ENCODE peak calls at places on chromosomes 6 and 20, in four cellular contexts. G is coronary artery, J is nephron progenitor cell, N is fibroblast of lung. I is an unnamed sample.
A peak's percentile ranks its signal among the peaks of the same experiment; 100 is the strongest.

GRCh38 chr20:1854246-1854645 is 41.0 kb upstream of the SIRPA start:
- DNase-seq in G (no peak), J (no peak), N (no peak), I (no peak)

GRCh38 chr20:8778387-8778786 is 290.5 kb upstream of the PLCB4 start:
- DNase-seq in G (no peak), J (no peak), N (no peak), I (no peak)

GRCh38 chr6:78909391-78909790 is 42.0 kb downstream of the IRAK1BP1 start:
- DNase-seq in G (no peak), J (no peak), N (peak; percentile 20), I (peak; percentile 78)

GRCh38 chr6:169725270-169726048 is 1.2 kb upstream of the PHF10 start:
- DNase-seq in G (peak; percentile 86), J (peak; percentile 58), N (peak; percentile 74), I (peak; percentile 79)

GRCh38 chr6:15682965-15683822 is 20.4 kb upstream of the DTNBP1 start:
- DNase-seq in G (no peak), J (no peak), N (no peak), I (no peak)

GRCh38 chr20:44810061-44810390 is 320 bp downstream of the RIMS4 start:
- DNase-seq in G (peak; percentile 26), J (no peak), N (no peak), I (no peak)

GRCh38 chr6:34934516-34934915 is 45.5 kb downstream of the ANKS1A start:
- DNase-seq in G (peak; percentile 81), J (no peak), N (peak; percentile 86), I (peak; percentile 90)

GRCh38 chr6:139539852-139540251 is 165.4 kb upstream of the CITED2 start:
- DNase-seq in G (peak; percentile 80), J (no peak), N (peak; percentile 98), I (peak; percentile 98)

GRCh38 chr6:168408504-168409136 is 32.4 kb upstream of the SMOC2 start:
- DNase-seq in G (peak; percentile 12), J (no peak), N (no peak), I (no peak)

GRCh38 chr6:125316621-125317020 is 14.9 kb upstream of the HDDC2 start:
- DNase-seq in G (no peak), J (no peak), N (peak; percentile 28), I (no peak)

DNA sequence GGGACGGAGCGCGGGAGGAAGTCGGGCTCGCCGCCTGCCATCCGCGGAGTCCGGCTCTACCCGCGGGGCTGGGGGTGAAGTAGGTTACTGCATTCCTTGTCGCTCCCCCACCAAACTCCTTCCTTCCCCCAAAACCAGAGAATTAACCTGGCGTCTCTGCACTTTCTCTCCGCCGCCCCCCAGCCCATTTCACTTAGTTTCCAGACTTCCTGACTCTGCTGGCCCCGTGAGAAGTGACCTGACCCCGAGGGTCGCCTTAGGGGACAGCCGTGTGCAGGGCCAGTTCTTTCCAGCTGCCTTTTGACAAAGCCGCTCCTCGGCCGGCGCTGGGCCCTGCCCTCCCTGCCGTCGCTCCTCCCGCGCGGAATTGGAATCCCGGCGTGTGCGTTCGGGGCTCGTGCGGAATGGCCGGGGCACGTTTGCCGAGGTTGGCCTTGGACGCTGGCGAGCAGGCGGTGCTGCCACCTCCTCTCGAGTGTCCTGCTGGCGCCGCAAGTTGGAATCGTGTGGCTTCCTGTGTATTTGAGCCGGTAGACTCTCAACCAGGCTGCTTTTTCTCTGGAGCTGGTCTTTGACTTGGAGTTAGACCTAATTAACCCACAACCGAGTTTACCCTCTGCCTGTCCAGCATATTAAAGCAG is 650 bp downstream of the DCBLD1 start:
- DNase-seq in G (peak; percentile 82), J (peak; percentile 72), N (no peak), I (peak; percentile 55)
- TF ChIP-seq CTCF in G (no peak), J (no peak), N (no peak), I (no peak)

GRCh38 chr6:109690740-109691687 is at the start of the genes AK9 and FIG4:
- DNase-seq in G (peak; percentile 96), J (peak; percentile 93), N (peak; percentile 93), I (peak; percentile 94)
- TF ChIP-seq CTCF in G (no peak), J (no peak), N (peak; percentile 33), I (peak; percentile 53)

DNA sequence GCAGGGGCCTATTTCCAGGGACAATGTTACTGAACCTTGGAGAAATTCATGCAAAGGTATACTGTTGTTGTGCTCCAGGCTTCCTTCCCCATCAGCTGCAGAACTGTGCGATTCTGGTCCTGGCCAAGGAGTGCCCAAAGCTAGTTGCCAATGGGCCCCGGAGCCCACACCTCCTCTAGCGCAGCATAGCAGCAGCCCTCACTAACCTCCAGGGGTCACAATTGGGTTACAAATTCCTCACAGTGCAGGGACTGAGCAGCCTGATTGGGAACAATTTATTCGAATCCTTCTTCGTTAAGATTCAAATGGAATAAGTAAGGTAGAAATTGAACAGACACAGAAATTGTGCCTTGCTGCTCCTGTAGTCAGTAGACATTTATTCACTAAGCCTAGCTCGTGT is 284.9 kb downstream of the PRKN start:
- DNase-seq in G (no peak), J (peak; percentile 34), N (peak; percentile 1), I (no peak)
- TF ChIP-seq CTCF in G (no peak), J (peak; percentile 65), N (no peak), I (no peak)

DNA sequence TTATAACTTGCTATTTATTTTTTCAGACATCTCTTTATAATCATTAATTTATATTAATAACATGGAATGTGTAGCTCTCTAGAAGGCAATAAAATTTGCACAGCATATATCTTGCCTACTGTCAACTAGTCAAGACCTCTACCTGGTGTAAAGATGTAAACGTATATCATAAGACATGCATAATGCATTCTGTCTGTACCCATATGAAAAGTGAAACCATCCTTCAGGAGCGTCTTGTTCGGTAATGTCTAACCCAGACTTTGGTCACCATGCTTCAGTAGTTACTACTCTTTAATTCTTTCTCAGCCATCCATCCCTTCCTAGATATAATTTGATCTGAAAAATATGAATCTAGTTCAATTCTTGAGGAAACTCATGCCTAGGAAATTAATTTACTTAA is 21.0 kb downstream of the CEP43 start:
- DNase-seq in G (no peak), J (no peak), N (no peak), I (no peak)
- TF ChIP-seq CTCF in G (no peak), J (no peak), N (no peak), I (no peak)

DNA sequence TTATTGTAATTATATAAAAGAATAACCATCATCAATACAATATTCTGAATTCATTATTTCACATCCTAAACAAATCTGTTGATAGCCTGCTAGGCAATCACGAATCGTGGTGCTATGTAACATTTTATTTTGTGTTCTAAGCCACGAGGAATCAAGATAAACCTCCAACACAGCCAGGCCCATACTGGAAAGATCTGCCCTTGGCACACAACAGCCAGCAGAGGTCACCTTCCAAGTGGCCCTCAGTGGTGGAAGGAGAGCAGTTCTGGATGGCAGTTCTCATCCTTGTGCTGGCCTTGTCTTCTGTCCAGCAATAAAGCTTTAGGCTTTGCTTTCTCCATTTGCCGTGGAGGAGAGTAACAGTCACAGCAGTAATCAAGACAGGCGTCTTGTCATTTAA is 13.2 kb downstream of the ZNF831 start:
- DNase-seq in G (no peak), J (no peak), N (no peak), I (no peak)
- TF ChIP-seq CTCF in G (no peak), J (no peak), N (no peak), I (no peak)

GRCh38 chr6:36893976-36894932 is 8.5 kb downstream of the C6orf89 start:
- DNase-seq in G (no peak), J (no peak), N (no peak), I (no peak)

DNA sequence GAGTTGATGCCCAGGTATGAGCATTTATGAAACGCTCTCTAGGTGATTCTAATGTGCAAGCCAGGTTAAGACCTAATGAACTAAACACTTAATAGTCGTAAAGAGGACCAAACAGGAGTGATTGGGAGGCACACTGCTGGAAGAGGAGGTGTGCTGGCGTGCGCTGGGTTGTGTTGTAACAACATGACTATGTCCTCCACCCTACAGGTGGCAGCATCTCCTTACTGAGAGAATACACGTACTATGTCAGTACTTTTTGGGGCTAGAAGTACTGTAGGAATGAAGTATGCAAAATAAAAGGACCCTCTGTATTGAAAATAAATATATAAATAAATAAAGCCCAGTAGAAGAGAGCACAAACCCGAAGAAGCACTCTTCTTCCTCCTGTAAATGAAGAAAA is 11.9 kb downstream of the C6orf89 start:
- DNase-seq in G (no peak), J (no peak), N (no peak), I (peak; percentile 71)
- TF ChIP-seq CTCF in G (no peak), J (no peak), N (no peak), I (peak; percentile 60)

GRCh38 chr6:129621252-129621651 is 88.7 kb downstream of the ARHGAP18 start:
- DNase-seq in G (no peak), J (no peak), N (no peak), I (peak; percentile 30)
- TF ChIP-seq CTCF in G (no peak), J (no peak), N (peak; percentile 12), I (peak; percentile 64)

GRCh38 chr6:16799279-16800193 is 38.3 kb upstream of the ATXN1 start:
- DNase-seq in G (no peak), J (no peak), N (peak; percentile 36), I (peak; percentile 24)

GRCh38 chr6:16803294-16804006 is 42.2 kb upstream of the ATXN1 start:
- DNase-seq in G (no peak), J (peak; percentile 69), N (peak; percentile 93), I (peak; percentile 95)

GRCh38 chr6:16802071-16802470 is 40.8 kb upstream of the ATXN1 start:
- DNase-seq in G (no peak), J (no peak), N (peak; percentile 92), I (peak; percentile 17)

GRCh38 chr6:16804007-16804303 is 42.7 kb upstream of the ATXN1 start:
- DNase-seq in G (no peak), J (no peak), N (no peak), I (no peak)

DNA sequence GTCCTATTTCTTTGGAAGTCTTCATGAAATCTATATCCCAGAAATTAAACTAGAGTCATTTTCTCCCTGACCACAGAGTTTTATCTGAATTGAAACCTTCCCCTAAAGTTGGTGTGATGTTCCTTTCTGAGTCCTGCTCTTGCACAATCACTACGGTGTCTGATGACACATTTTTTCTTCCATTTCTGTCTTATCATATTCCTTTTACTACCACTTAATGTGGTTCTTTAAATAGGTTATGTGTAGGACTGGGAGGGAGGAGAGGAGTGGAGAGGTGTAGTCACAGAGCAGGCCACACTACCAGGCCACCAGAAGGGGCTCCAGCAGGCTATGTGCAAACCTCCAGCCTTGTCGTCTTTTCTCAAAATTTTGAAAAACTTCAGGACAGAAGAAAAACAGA is 39.7 kb upstream of the ATXN1 start:
- DNase-seq in G (no peak), J (no peak), N (peak; percentile 60), I (peak; percentile 55)
- TF ChIP-seq CTCF in G (no peak), J (no peak), N (no peak), I (peak; percentile 10)

I was measured in choroid plexus epithelial cell.